ENCODE peak calls at places on chromosome 20, in six cellular contexts. B, Y, P, R, I and J are unnamed samples.

GRCh38 chr20:36744764-36745191 is 1.1 kb downstream of the NDRG3 start:
- DNase-seq in B (no peak), Y (no peak), P (peak), R (no peak), I (no peak), J (no peak)

GRCh38 chr20:859661-860294 is 26.3 kb downstream of the FAM110A start:
- DNase-seq in B (no peak), Y (no peak), P (no peak), R (no peak), I (no peak), J (no peak)

GRCh38 chr20:3312940-3313656 is 74.1 kb upstream of the SLC4A11 start:
- DNase-seq in B (peak), Y (no peak), P (no peak), R (no peak), I (no peak), J (no peak)

GRCh38 chr20:49880177-49880576 is 35.2 kb downstream of the SPATA2 start:
- DNase-seq in B (no peak), Y (no peak), P (no peak), R (no peak), I (no peak), J (no peak)

GRCh38 chr20:9930142-9930541 is 91.3 kb upstream of the PAK5 start:
- DNase-seq in B (no peak), Y (no peak), P (no peak), R (no peak), I (no peak), J (no peak)

GRCh38 chr20:10119336-10119735 is 84.5 kb downstream of the ANKEF1 start:
- DNase-seq in B (no peak), Y (no peak), P (no peak), R (no peak), I (no peak), J (no peak)

GRCh38 chr20:4601630-4602296 is 119.9 kb upstream of the PRND start:
- DNase-seq in B (no peak), Y (no peak), P (no peak), R (no peak), I (no peak), J (no peak)

GRCh38 chr20:45917790-45918141 is 5.8 kb upstream of the PLTP start:
- DNase-seq in B (no peak), Y (no peak), P (no peak), R (no peak), I (no peak), J (no peak)

GRCh38 chr20:44134897-44135810 is 51.8 kb downstream of the JPH2 start:
- DNase-seq in B (no peak), Y (peak), P (no peak), R (no peak), I (no peak), J (no peak)

GRCh38 chr20:9981834-9982233 is 53.0 kb upstream of the ANKEF1 start:
- DNase-seq in B (no peak), Y (no peak), P (no peak), R (no peak), I (no peak), J (no peak)

GRCh38 chr20:10856237-10856636 is 182.4 kb upstream of the JAG1 start:
- DNase-seq in B (peak), Y (no peak), P (no peak), R (no peak), I (no peak), J (no peak)

GRCh38 chr20:10469599-10469998 is 34.5 kb downstream of the SLX4IP start:
- DNase-seq in B (peak), Y (no peak), P (peak), R (peak), I (no peak), J (no peak)

GRCh38 chr20:50395258-50395729 is 114.9 kb upstream of the PTPN1 start:
- DNase-seq in B (no peak), Y (no peak), P (no peak), R (no peak), I (no peak), J (no peak)

GRCh38 chr20:46767127-46767761 is 57.8 kb downstream of the SLC2A10 start:
- DNase-seq in B (peak), Y (no peak), P (peak), R (no peak), I (no peak), J (peak)

GRCh38 chr20:51584116-51584515 is 41.6 kb upstream of the NFATC2 start:
- DNase-seq in B (no peak), Y (no peak), P (no peak), R (no peak), I (no peak), J (no peak)

GRCh38 chr20:4916991-4917881 is 84.1 kb downstream of the SLC23A2 start:
- DNase-seq in B (no peak), Y (no peak), P (no peak), R (no peak), I (no peak), J (no peak)

DNA sequence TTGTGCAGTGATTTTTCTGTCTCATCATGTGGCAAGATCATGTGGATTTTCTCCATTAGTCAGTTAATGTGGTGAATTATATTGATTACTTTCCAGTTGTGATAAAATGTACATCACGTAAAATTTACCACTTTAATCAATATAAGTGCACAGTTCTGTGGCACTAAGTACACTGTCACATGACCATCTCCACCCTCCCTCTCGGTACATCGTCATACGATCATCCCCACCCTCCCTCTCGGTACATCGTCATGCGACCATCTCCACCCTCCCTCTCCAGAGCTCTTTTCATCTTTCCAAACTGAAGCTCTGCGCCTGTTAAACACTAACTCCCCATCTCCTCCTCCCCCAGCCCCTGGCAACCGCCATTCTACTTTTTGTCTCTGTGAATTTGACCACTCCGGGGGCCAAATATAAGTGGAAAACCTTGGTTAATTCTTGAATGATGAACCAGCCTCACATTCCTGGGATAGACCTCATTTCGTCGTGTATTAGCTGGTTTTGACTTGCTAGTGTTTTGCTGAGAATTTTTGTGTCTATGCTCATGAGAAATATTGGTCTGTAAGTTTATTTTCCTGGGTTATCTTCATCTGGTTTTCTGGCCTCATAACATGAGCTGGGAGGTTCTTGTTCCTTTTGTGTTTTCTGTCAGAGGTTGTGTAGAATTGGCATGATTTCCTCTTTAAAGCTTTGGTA is 10.8 kb downstream of the NTSR1 start:
- DNase-seq in B (no peak), Y (no peak), P (no peak), R (no peak), I (no peak), J (no peak)
- TF ChIP-seq POLR2AphosphoS5 in B (no peak), Y (no peak), P (no peak), R (no peak), I (no peak), J (no peak)

GRCh38 chr20:53723045-53723444 is 129.4 kb upstream of the ZNF217 start:
- DNase-seq in B (no peak), Y (no peak), P (no peak), R (no peak), I (no peak), J (no peak)

GRCh38 chr20:53725575-53725970 is 131.9 kb upstream of the ZNF217 start:
- DNase-seq in B (no peak), Y (no peak), P (no peak), R (no peak), I (no peak), J (no peak)

GRCh38 chr20:53728359-53728758 is 134.7 kb upstream of the ZNF217 start:
- DNase-seq in B (no peak), Y (no peak), P (no peak), R (no peak), I (no peak), J (no peak)

GRCh38 chr20:53722515-53723036 is 128.9 kb upstream of the ZNF217 start:
- DNase-seq in B (no peak), Y (no peak), P (no peak), R (no peak), I (no peak), J (no peak)

DNA sequence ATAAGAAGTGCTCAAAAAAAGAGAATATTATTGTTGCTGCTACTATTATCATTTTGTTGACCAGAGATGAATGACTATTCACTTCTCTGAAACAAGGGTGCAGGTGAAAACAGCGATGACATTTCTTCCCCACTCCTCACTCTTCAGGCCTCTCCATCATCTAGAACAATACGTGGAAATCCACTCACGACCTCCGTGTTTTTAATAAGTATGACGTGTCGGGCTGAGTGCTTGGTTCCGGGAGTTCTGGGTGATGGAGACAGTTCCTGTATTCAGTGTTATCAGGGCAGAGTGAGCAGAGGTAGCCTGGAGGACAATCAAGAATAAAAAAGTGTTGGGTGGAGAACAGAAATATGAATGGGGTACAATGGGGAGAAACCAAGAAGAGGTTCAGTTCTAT is 130.0 kb upstream of the ZNF217 start:
- DNase-seq in B (no peak), Y (no peak), P (no peak), R (no peak), I (no peak), J (no peak)
- TF ChIP-seq TAF1 in B (no peak), Y (no peak), P (no peak), R (no peak), I (no peak), J (no peak)

DNA sequence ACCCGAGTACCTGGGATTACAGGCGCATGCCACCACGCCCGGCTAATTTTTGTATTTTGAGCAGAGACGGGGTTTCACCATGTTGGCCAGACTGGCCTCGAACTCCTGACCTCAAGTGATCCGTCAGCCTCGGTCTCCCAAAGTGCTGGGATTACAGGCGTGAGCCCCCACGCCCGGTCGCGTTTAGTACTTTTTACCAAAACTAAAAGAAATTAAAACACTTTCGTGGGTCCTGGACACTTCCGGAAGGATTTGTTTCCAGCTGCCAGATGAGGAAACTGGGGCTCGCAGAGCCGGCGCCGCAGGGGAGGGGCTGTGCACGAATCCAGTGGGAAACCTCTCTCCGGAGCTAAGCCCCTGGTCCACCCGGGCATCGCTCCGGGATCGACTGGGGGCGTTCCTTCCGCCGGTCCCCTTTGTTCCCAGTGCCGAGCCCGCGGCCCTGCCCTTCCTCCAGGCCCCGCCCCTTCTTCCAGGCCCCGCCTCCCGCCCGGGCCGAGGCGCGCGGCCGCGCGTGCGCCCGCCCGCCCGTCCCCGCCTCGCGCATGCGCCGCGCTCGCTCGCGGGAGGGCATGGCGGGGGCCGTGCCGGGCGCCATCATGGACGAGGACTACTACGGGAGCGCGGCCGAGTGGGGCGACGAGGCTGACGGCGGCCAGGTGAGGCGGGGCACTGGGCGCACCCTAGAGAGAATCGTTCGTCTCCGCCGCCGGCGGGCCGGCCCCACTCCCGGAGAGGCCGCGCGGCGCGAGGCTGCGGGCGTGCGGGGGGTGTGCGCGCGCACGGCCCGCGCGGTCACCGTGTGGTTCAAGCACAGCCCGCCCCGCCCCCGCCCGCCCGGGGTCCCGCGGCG is at the start of gene NELFCD:
- DNase-seq in B (peak), Y (no peak), P (peak), R (peak), I (peak), J (peak)
- TF ChIP-seq POLR2A in B (peak), Y (peak), P (peak), R (peak), I (peak), J (peak)

GRCh38 chr20:62804021-62804631 is 509 bp upstream of the OGFR start:
- DNase-seq in B (peak), Y (no peak), P (peak), R (no peak), I (no peak), J (no peak)

GRCh38 chr20:62805711-62806382 is 1.2 kb downstream of the OGFR start:
- DNase-seq in B (peak), Y (no peak), P (peak), R (no peak), I (no peak), J (no peak)

GRCh38 chr20:62805365-62805710 is 703 bp downstream of the OGFR start:
- DNase-seq in B (no peak), Y (no peak), P (no peak), R (no peak), I (no peak), J (no peak)

GRCh38 chr20:62806383-62807050 is 1.9 kb downstream of the OGFR start:
- DNase-seq in B (no peak), Y (no peak), P (no peak), R (no peak), I (no peak), J (no peak)

DNA sequence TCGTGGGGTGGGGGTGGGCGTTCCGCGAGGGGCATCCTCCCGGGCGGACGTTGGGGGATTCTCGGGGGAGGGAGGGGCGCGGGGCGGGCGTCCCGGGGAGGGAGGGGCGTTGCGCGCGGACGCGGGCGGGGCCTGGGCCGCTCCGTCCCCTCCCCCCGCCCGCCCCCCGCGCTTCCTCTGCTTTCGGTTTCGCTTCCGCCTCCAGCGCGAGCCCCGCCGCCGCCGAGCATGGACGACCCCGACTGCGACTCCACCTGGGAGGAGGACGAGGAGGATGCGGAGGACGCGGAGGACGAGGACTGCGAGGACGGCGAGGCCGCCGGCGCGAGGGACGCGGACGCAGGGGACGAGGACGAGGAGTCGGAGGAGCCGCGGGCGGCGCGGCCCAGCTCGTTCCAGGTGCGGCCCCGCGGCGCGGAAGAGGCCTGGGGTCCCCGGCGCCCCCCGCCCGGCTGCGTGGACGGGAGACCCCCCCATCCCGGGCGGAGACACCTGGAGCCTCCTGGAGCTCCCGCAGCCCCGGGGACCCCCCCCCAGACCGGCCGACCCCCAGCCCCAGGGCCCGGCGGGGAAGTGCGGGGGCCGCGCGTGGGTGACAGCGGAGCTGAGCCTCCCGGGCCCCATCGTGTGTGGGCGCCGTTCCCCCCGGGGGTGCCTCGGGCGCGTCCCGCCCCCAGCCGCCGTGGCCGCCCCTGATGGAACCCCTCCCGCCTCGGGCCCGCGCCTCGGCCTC is at the start of gene OGFR:
- DNase-seq in B (no peak), Y (no peak), P (peak), R (no peak), I (peak), J (peak)
- TF ChIP-seq POLR2AphosphoS5 in B (peak), Y (peak), P (no peak), R (no peak), I (peak), J (peak)

GRCh38 chr20:64166712-64167615 is 2.7 kb downstream of the MYT1 start:
- DNase-seq in B (no peak), Y (no peak), P (no peak), R (no peak), I (no peak), J (no peak)

GRCh38 chr20:64163776-64164122 is 503 bp upstream of the MYT1 start:
- DNase-seq in B (no peak), Y (no peak), P (no peak), R (no peak), I (no peak), J (no peak)

GRCh38 chr20:64164123-64164836 is at the start of gene MYT1:
- DNase-seq in B (no peak), Y (no peak), P (no peak), R (no peak), I (no peak), J (no peak)

GRCh38 chr20:64167676-64168075 is 3.4 kb downstream of the MYT1 start:
- DNase-seq in B (no peak), Y (no peak), P (no peak), R (no peak), I (no peak), J (no peak)

DNA sequence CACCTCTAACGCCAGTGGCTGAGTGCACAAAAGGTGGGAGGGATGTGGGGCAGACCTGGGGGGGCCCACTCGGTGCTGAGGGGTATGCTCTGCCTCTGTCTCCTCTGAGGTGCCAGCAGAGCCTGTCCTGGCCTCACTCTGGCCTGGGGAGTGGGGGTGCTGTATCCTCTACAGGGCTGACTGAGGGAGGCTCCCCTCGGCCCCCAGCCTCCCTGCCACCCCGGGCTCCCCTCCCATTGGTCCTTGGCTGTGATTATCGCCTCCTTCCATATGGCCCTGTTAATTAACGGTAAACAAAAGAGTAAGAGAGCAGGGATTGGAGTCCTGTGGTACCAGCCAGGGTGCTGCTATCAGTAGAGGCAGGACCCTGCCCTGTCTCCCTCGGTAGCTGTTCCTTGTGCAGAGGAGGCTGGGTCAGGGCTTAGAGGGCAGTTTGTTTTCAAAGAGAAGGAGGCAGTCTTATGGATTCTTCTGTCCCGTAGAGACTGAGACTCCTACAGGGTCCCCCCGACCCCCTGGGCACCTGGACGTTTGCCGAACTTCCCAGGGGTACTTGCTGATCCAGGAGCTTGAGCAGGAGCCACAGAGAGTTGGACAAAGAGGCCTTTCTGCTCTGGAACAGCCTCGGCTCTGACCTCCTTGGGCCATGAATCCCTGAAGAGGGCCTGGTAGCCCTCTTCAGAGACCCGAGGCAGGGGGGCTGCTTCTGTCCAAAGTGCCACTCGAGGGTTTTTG is 1.8 kb downstream of the MYT1 start:
- DNase-seq in B (no peak), Y (no peak), P (no peak), R (no peak), I (no peak), J (no peak)
- TF ChIP-seq TAF1 in B (no peak), Y (no peak), P (no peak), R (no peak), I (no peak), J (no peak)

DNA sequence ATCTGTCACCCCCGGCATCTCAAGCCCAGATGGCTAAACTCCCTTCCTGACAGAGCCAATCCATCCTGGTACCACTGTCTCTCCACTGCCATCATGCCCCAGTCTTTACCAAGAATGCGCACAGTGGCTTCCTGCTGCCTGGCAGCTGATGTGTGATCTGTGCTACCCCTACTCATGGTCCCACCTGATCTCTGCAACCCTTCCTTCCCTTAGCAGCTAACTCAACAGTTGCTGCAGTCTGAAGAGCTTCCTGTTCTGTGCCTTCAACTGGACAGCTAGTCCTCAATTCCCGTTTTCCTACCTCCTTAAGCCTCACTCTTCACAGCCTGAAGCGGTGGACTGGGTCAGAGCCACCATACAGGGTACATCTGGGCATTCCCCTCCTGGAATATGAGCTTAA is 7.6 kb upstream of the FAM83C start:
- DNase-seq in B (no peak), Y (no peak), P (no peak), R (no peak), I (no peak), J (no peak)
- TF ChIP-seq POLR2A in B (no peak), Y (no peak), P (no peak), R (no peak), I (no peak), J (no peak)

DNA sequence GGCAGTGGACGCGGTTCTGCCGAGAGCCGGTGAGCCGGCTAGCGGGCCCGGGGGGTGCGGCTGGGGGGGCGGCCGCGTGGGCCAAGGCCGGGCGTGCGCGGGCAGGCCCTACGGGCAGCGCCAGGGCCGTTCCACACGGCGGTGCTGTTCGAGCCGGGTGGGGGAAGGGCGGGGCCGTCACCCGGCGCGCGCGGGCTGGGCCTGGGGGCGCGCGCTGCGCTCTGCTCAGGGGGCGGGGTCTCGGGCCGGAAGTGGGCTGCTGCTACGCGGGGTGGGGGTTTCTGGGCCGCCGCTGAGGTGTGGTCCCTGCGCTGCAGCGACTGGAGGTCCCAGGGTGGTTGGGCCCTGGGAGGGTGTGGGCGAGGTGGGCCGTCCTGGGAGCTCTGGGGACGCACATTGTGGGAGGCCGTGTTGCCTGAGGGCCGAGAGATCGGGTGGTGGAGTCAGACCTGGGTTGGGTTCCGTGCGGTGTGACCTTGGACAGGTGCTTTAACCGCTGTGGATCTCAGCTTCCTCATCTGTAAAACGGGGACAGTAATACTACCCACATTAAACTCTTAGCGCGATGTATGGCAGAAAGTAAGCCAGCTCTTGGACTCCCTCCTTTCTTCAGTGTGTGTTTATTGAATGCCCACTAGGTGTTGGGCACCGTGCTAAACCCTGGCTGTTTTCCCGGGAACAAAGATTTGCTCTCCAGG is 395 bp downstream of the MAPRE1 start:
- DNase-seq in B (peak), Y (no peak), P (peak), R (no peak), I (peak), J (peak)
- TF ChIP-seq POLR2AphosphoS5 in B (peak), Y (peak), P (no peak), R (peak), I (no peak), J (peak)